ENCODE peak calls at places on chromosomes 11 and 22, in four cellular contexts. I is IMR-90; E is OCI-LY7; B is CD4-positive, alpha-beta memory T cell. Y is an unnamed sample.
A peak's percentile ranks its signal among the peaks of the same experiment; 100 is the strongest.

GRCh38 chr22:22349455-22349836 is 104.9 kb downstream of the VPREB1 start:
- DNase-seq in I (no peak), E (no peak), B (no peak), Y (no peak)

GRCh38 chr22:50129121-50129734 is 39.4 kb downstream of the MOV10L1 start:
- DNase-seq in I (peak; percentile 68), E (no peak), B (no peak), Y (no peak)

GRCh38 chr11:1705121-1706052 is 8.4 kb downstream of the KRTAP5-6 start:
- DNase-seq in I (no peak), E (no peak), B (no peak), Y (no peak)

GRCh38 chr11:130947889-130948288 is 31.6 kb upstream of the SNX19 start:
- DNase-seq in I (peak; percentile 36), E (no peak), B (no peak), Y (no peak)

GRCh38 chr11:90556612-90557011 is 333.8 kb upstream of the CHORDC1 start:
- DNase-seq in I (no peak), E (no peak), B (no peak), Y (peak; percentile 89)

GRCh38 chr11:61834278-61835004 is 6.3 kb downstream of the FADS2 start:
- DNase-seq in I (peak; percentile 47), E (peak; percentile 83), B (peak; percentile 29), Y (peak; percentile 92)

GRCh38 chr11:8262552-8263108 is 1.0 kb downstream of the LMO1 start:
- DNase-seq in I (peak; percentile 55), E (no peak), B (peak; percentile 10), Y (peak; percentile 90)

GRCh38 chr11:121895919-121896318 is 220.1 kb downstream of the BLID start:
- DNase-seq in I (peak; percentile 61), E (no peak), B (no peak), Y (no peak)

GRCh38 chr22:29744902-29745301 is 21.9 kb downstream of the ZMAT5 start:
- DNase-seq in I (peak; percentile 70), E (no peak), B (no peak), Y (peak; percentile 14)

GRCh38 chr22:38802671-38803121 is 8.8 kb upstream of the DNAL4 start:
- DNase-seq in I (peak; percentile 95), E (no peak), B (no peak), Y (no peak)

GRCh38 chr11:36583667-36584066 is 10.6 kb upstream of the IFTAP start:
- DNase-seq in I (no peak), E (no peak), B (no peak), Y (no peak)

GRCh38 chr11:111602865-111603632 is 800 bp downstream of the SIK2 start:
- DNase-seq in I (peak; percentile 43), E (peak; percentile 64), B (peak; percentile 26), Y (peak; percentile 50)

GRCh38 chr11:11976476-11977187 is 31.8 kb downstream of the DKK3 start:
- DNase-seq in I (no peak), E (no peak), B (no peak), Y (no peak)

GRCh38 chr11:126350811-126351210 is 4.7 kb upstream of the ST3GAL4 start:
- DNase-seq in I (no peak), E (no peak), B (no peak), Y (no peak)

GRCh38 chr11:104665631-104666030 is 232.6 kb downstream of the CASP12 start:
- DNase-seq in I (peak; percentile 80), E (no peak), B (no peak), Y (peak; percentile 77)

DNA sequence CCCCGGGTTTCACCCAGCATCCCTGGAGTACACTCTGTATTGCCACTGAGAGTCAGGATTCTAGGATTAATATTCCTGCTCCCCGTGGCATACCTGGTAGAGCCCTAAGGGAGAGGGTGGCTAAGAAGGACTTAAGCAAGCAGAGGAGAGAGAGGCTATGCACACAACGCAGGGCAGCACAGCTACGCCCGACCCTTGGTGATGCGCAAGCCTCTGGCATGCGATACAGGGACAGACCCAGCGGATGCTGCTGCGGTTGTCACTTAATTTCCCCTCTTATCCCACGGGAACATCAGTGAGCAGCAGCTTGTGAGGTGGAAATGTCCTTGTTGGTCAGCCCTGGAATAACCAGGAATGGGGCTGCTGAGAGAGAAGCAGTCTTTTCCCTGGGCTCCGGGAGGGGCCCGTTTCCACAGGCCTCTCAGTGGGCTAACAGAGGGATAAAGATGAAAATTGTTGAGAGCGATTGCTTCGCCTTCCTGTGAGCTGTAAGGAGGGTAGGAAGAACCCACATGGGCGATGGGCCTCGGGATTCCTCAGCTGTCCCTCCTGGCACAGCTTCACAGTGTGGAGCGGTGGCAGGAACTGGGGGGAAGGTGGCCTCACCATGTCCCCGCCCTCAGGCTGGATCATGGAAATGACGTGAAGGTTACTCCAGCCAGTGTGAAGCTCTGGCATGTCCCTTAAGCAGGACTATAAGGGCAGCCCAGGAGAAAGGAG is 48.4 kb upstream of the RAB1B start:
- DNase-seq in I (no peak), E (no peak), B (no peak), Y (no peak)
- H3K36me3 ChIP-seq in I (peaks cover 53% of the 10 kb centered on the region), E (peaks cover 11% of the 10 kb centered on the region), B (peaks cover 63% of the 10 kb centered on the region), Y (peaks cover 30% of the 10 kb centered on the region)

DNA sequence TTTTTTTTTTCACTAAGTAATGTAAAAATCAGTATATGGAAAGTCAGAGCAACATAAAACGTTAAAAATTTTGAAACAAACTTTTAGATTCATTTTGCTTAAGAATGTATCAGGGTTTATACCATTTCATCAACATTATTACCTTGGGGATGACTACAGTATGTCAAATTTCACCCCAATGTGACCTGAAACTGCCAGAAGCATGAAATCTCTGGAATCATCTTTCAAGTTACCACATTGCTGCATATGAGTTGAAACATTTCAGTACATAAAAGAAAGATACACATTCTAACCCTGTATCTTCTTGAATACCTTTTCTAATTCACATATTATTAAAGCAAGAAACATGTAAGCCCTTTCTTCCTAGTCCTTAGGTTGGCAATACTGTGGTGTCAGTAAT is 32.8 kb downstream of the MAML2 start:
- DNase-seq in I (no peak), E (no peak), B (no peak), Y (no peak)
- H3K4me1 ChIP-seq in I (peaks cover 21% of the 10 kb centered on the region), E (no peaks in the 10 kb centered on the region), B (peaks cover 49% of the 10 kb centered on the region), Y (peaks cover 23% of the 10 kb centered on the region)

DNA sequence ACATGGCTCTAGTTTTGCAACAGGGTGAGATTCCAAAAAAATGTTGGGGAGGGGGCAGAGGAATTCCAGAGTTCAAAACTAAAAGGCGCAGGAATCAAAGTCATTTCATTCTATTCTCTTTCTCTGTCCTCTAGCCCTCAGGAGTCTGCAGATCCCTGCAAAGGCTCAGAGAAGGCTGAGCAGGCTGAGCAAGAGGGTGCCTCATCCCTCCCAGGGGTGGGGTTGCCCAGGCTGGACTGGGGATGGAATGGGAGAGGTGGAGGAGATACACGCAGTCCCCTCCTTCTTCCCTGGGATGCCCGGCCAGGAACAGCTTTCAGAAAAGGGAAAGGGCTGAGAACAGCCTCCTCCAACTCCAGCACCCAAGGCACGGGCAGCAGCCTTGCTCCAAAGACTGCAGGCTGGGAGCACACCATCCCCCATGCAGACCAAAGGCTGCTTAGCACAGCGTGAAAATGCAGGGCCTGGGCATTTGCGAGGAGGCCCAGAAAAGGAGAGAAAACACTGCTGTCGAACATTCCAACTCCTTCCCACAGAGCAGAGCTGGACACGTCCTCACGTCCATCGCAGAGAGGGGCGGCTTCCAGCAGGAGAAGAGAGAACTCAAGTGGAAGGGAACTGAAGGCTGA is 51.8 kb downstream of the MN1 start:
- DNase-seq in I (peak; percentile 13), E (no peak), B (no peak), Y (peak; percentile 69)
- H3K4me3 ChIP-seq in I (no peak overlapping the region), E (no peak overlapping the region), B (no peak overlapping the region), Y (no peak overlapping the region)

GRCh38 chr11:64256300-64256699 is 5.0 kb downstream of the PLCB3 start:
- DNase-seq in I (no peak), E (no peak), B (no peak), Y (no peak)
- H3K36me3 ChIP-seq in I (peaks cover 46% of the 10 kb centered on the region), E (no peaks in the 10 kb centered on the region), B (peaks cover 8% of the 10 kb centered on the region), Y (no peaks in the 10 kb centered on the region)

DNA sequence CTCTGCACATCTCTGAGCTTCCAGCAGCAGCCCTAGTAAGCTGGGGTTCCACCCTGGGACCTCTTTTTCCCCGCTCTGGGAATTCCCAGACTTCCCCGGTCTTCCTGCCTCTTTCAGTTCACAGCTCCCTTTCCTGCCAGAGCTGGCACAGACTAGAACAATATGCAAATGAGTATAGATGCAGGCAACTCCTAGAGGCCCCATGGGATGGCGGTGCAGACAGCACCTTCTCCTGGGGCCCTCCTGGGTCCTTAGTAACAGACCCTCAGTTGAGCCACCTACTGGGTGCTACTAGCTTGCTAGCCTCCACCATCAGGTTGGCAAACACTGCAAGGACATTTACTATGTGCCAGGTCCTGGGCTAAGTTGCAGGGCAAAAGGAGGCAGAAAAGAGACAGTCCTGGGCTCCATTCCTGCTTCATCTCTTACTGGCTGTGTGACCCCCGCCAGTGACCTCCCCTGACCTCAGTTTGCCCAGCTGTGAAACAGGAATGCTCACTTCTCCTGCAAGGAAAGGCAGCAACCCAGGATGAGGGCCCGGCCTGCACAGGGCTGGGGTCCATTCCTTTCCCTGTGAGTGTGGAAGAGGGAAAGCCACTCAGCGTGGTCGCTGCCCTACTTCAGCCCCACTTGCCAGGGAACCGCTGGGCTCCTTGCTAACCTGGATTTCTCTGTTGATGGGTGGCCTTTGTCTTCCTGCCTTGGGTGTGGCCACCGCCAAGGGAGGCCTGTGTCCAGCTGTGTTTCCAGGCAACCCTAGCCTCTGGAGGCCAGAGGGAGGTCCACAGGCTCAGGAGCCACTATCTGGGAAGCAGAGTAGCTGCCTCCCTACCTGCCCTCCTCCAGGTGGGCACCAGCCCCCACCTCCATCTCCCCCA is 7.3 kb downstream of the RELT start:
- DNase-seq in I (no peak), E (peak; percentile 58), B (no peak), Y (no peak)
- H3K4me1 ChIP-seq in I (peaks cover 33% of the 10 kb centered on the region), E (peaks cover 100% of the 10 kb centered on the region), B (peaks cover 89% of the 10 kb centered on the region), Y (peaks cover 73% of the 10 kb centered on the region)

DNA sequence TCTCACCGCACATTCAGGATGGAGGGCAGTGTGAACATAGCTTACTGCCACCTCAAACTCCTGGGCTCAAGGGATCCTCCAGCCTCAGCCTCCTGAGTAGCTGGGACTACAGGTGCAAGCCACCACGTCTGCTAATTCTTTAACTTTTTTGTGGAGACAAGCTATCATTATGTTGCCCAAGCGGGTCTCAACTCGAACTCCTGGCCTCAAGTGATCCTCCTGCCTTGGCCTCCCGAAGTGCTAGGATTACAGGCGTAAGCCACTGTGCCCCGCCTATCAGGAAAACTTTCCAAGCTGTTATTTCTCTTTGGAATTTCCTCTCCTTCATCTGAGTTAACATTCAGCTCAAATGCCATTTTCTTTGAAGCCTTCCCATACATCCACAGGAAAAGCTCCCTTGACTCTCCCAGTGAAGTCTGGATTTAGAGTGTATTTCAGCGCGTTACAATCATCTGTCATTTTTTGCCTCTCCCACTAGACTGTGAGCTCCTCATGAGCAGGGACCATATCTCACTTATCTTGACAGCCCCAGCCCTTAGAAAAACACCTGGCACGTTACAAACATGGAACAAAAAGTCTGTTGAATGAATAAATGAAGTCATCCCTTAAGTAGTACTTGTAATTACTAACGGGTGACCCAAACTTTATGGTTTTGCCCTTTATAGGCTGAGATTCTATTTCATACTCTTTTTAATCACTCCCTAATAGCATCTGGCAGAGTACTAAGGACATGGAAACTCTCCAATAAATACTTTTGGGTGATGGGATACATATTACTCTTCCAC is 2.2 kb downstream of the MRTFA start:
- DNase-seq in I (no peak), E (no peak), B (no peak), Y (no peak)
- H3K4me3 ChIP-seq in I (no peak overlapping the region), E (no peak overlapping the region), B (no peak overlapping the region), Y (peak overlapping the region; percentile 1)